ENCODE peak calls at places on chromosome 6, in five cellular contexts. E is MM.1S, L is endothelial cell, R is kidney, Z is fibroblast of the aortic adventitia. T is an unnamed sample.
A peak's percentile ranks its signal among the peaks of the same experiment; 100 is the strongest.

GRCh38 chr6:33686225-33686742 is 25.2 kb downstream of the UQCC2 start:
- DNase-seq in E (no peak), L (no peak), R (no peak), Z (no peak), T (no peak)

GRCh38 chr6:163416640-163417253 is 2.2 kb downstream of the QKI start:
- DNase-seq in E (peak; percentile 46), L (peak; percentile 53), R (no peak), Z (peak; percentile 92), T (peak; percentile 87)

GRCh38 chr6:33672808-33673207 is 38.7 kb downstream of the UQCC2 start:
- DNase-seq in E (no peak), L (no peak), R (peak; percentile 94), Z (peak; percentile 96), T (peak; percentile 97)

GRCh38 chr6:158328446-158328845 is 16.2 kb downstream of the TULP4 start:
- DNase-seq in E (no peak), L (no peak), R (no peak), Z (no peak), T (no peak)

GRCh38 chr6:134049586-134049985 is 2.8 kb downstream of the SLC2A12 start:
- DNase-seq in E (no peak), L (no peak), R (no peak), Z (no peak), T (no peak)

GRCh38 chr6:164967102-164967501 is 342.3 kb downstream of the C6orf118 start:
- DNase-seq in E (no peak), L (peak; percentile 40), R (peak; percentile 43), Z (no peak), T (no peak)

GRCh38 chr6:1314617-1315016 is 2.7 kb downstream of the FOXQ1 start:
- DNase-seq in E (no peak), L (no peak), R (no peak), Z (no peak), T (no peak)

GRCh38 chr6:131885237-131885636 is 65.9 kb downstream of the CCN2 start:
- DNase-seq in E (no peak), L (no peak), R (no peak), Z (no peak), T (no peak)

GRCh38 chr6:44966449-44967091 is 361.6 kb upstream of the RUNX2 start:
- DNase-seq in E (no peak), L (no peak), R (no peak), Z (peak; percentile 74), T (peak; percentile 82)

GRCh38 chr6:100126682-100127484 is 132.9 kb upstream of the MCHR2 start:
- DNase-seq in E (no peak), L (no peak), R (no peak), Z (no peak), T (no peak)

GRCh38 chr6:107115695-107116327 is 496 bp upstream of the BEND3 start:
- DNase-seq in E (peak; percentile 58), L (peak; percentile 73), R (peak; percentile 78), Z (no peak), T (no peak)

GRCh38 chr6:138245751-138246150 is 27.5 kb upstream of the PBOV1 start:
- DNase-seq in E (no peak), L (no peak), R (no peak), Z (no peak), T (no peak)

GRCh38 chr6:108942556-108943492 is 94.6 kb downstream of the ARMC2 start:
- DNase-seq in E (peak; percentile 56), L (peak; percentile 17), R (no peak), Z (no peak), T (no peak)

GRCh38 chr6:98839788-98840361 is 5.5 kb downstream of the POU3F2 start:
- DNase-seq in E (peak; percentile 32), L (peak; percentile 46), R (no peak), Z (peak; percentile 29), T (peak; percentile 33)

GRCh38 chr6:136684483-136684882 is 107.8 kb downstream of the MAP3K5 start:
- DNase-seq in E (no peak), L (no peak), R (no peak), Z (no peak), T (no peak)

GRCh38 chr6:93644611-93645010 is 225.3 kb upstream of the EPHA7 start:
- DNase-seq in E (no peak), L (no peak), R (no peak), Z (no peak), T (no peak)

GRCh38 chr6:112841553-112842337 is 494.6 kb downstream of the RFPL4B start:
- DNase-seq in E (peak; percentile 38), L (no peak), R (no peak), Z (no peak), T (no peak)

GRCh38 chr6:42239736-42240375 is 22.2 kb upstream of the MRPS10 start:
- DNase-seq in E (no peak), L (no peak), R (peak; percentile 45), Z (peak; percentile 83), T (peak; percentile 72)

GRCh38 chr6:135008072-135008940 is 46.3 kb downstream of the HBS1L start:
- DNase-seq in E (peak; percentile 48), L (no peak), R (no peak), Z (no peak), T (no peak)

GRCh38 chr6:144248003-144248402 is 37.1 kb upstream of the UTRN start:
- DNase-seq in E (no peak), L (no peak), R (no peak), Z (no peak), T (peak; percentile 17)

GRCh38 chr6:8478418-8478817 is 43.1 kb upstream of the SLC35B3 start:
- DNase-seq in E (no peak), L (no peak), R (no peak), Z (no peak), T (no peak)

GRCh38 chr6:71043902-71044301 is 87.0 kb upstream of the B3GAT2 start:
- DNase-seq in E (no peak), L (no peak), R (no peak), Z (no peak), T (peak; percentile 17)

GRCh38 chr6:62175195-62175594 is 110.8 kb downstream of the KHDRBS2 start:
- DNase-seq in E (no peak), L (no peak), R (no peak), Z (no peak), T (no peak)

GRCh38 chr6:13427838-13428527 is 59.4 kb downstream of the GFOD1 start:
- DNase-seq in E (peak; percentile 65), L (no peak), R (no peak), Z (no peak), T (no peak)

GRCh38 chr6:35449287-35449881 is 2.8 kb upstream of the FANCE start:
- DNase-seq in E (peak; percentile 82), L (no peak), R (no peak), Z (peak; percentile 78), T (peak; percentile 71)

GRCh38 chr6:1670711-1671462 is 61.2 kb downstream of the FOXC1 start:
- DNase-seq in E (no peak), L (no peak), R (no peak), Z (peak; percentile 26), T (no peak)

GRCh38 chr6:35443341-35444030 is 8.7 kb upstream of the FANCE start:
- DNase-seq in E (no peak), L (no peak), R (peak; percentile 58), Z (no peak), T (no peak)

GRCh38 chr6:16903470-16903869 is 142.2 kb upstream of the ATXN1 start:
- DNase-seq in E (no peak), L (no peak), R (no peak), Z (peak; percentile 30), T (peak; percentile 80)

GRCh38 chr6:80460396-80460912 is 354.0 kb downstream of the BCKDHB start:
- DNase-seq in E (no peak), L (no peak), R (no peak), Z (peak; percentile 83), T (peak; percentile 59)

GRCh38 chr6:131968672-131969071 is 17.5 kb upstream of the CCN2 start:
- DNase-seq in E (no peak), L (no peak), R (no peak), Z (no peak), T (no peak)

GRCh38 chr6:169884158-169884557 is 132.7 kb downstream of the ERMARD start:
- DNase-seq in E (no peak), L (no peak), R (no peak), Z (no peak), T (no peak)

GRCh38 chr6:169885131-169885530 is 133.7 kb downstream of the ERMARD start:
- DNase-seq in E (no peak), L (no peak), R (no peak), Z (no peak), T (no peak)

GRCh38 chr6:169885831-169886230 is 134.4 kb downstream of the ERMARD start:
- DNase-seq in E (no peak), L (no peak), R (no peak), Z (no peak), T (no peak)

GRCh38 chr6:169887529-169888140 is 136.2 kb downstream of the ERMARD start:
- DNase-seq in E (no peak), L (no peak), R (no peak), Z (no peak), T (no peak)

DNA sequence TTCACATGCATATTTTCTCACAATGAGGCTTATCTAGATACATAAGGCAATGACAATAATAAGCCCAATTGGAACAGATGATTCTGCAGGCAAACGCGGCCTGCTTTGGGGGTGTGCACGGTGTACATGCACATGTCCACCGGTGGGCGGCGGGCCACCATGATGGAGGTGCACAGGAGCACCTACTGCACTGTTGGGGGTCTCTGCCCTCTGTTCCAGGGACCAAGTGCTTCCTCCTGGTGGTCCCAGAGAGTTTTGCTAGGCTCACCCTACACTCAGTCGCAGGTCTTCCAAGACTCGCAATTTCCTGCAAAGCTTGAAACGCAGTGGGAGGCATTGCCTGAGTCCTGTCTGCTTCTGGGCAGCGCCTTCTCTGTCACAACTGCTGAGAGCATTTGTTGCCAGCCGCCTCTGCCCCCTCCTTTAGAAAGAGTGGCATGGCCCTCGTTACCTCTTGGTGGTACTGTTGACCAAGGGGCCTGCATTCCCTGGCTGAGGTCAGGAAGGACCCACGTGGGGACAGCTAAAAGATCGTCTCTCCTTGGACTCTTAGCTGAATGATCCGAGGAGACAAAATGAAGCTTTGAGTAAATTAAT is 135.3 kb downstream of the ERMARD start:
- DNase-seq in E (no peak), L (no peak), R (no peak), Z (no peak), T (no peak)
- TF ChIP-seq CTCF in E (no peak), L (no peak), R (no peak), Z (no peak), T (no peak)

GRCh38 chr6:52573295-52573694 is 3.6 kb downstream of the TRAM2 start:
- DNase-seq in E (no peak), L (no peak), R (no peak), Z (peak; percentile 63), T (no peak)
- TF ChIP-seq CTCF in E (no peak), L (no peak), R (no peak), Z (peak; percentile 34), T (peak; percentile 14)

GRCh38 chr6:73832313-73832712 is 136.3 kb downstream of the CD109 start:
- DNase-seq in E (no peak), L (no peak), R (no peak), Z (peak; percentile 18), T (peak; percentile 95)

DNA sequence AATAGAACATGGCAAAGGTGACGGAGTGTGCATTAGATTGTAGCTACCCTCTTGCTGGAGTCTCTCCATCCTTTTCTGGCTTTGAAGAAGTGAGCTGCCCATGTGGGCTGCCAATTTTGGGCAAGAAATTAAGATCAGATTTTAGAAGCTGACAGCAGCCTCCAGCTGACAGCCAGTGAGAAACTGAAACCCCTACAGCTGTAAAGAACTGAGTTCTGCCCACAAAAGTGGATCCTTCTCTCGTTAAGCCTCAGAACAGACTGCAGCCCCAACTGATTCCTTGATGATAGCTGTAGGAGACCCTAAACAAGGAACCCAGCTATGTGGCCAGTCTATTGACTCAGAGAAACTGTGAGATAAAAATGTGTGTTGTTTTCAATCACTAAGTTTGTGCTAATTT is 134.1 kb downstream of the CD109 start:
- DNase-seq in E (peak; percentile 41), L (no peak), R (no peak), Z (no peak), T (no peak)
- TF ChIP-seq CTCF in E (no peak), L (no peak), R (no peak), Z (no peak), T (no peak)

GRCh38 chr6:41036601-41037000 is 2.4 kb downstream of the UNC5CL start:
- DNase-seq in E (no peak), L (no peak), R (no peak), Z (no peak), T (no peak)
- TF ChIP-seq CTCF in E (no peak), L (no peak), R (no peak), Z (no peak), T (no peak)

T was measured in fibroblast of mammary gland.